ENCODE peak calls at places on chromosome 9, in ten cellular contexts. C, O, H, Y, U, E, G, I, P and J are unnamed samples.

GRCh38 chr9:122403381-122404002 is 32.7 kb downstream of the PTGS1 start:
- DNase-seq in Y (no peak), I (no peak), E (no peak), C (no peak), U (no peak), P (no peak), H (peak; percentile 29), G (no peak), O (no peak), J (no peak)

GRCh38 chr9:21331676-21332402 is 3.4 kb downstream of the KLHL9 start:
- DNase-seq in Y (no peak), P (no peak), O (no peak), C (no peak), I (no peak), U (no peak), H (no peak), G (no peak), E (no peak), J (no peak)

GRCh38 chr9:19689324-19690087 is 99.3 kb downstream of the SLC24A2 start:
- DNase-seq in E (no peak), U (no peak), O (no peak), G (no peak), Y (no peak), C (no peak), I (no peak), P (no peak), H (no peak), J (no peak)

GRCh38 chr9:26863074-26863473 is 29.5 kb downstream of the CAAP1 start:
- DNase-seq in U (no peak), Y (no peak), I (peak; percentile 19), E (no peak), P (no peak), H (no peak), G (peak; percentile 20), O (no peak), C (no peak), J (no peak)

GRCh38 chr9:35686222-35687203 is 3.2 kb downstream of the TPM2 start:
- DNase-seq in I (no peak), G (no peak), H (no peak), Y (no peak), U (no peak), P (no peak), O (no peak), E (no peak), C (no peak), J (no peak)

GRCh38 chr9:69748304-69748703 is 11.5 kb downstream of the PTAR1 start:
- DNase-seq in P (no peak), E (no peak), C (no peak), H (no peak), G (no peak), I (peak; percentile 22), Y (no peak), U (no peak), O (no peak), J (no peak)

GRCh38 chr9:37466037-37466709 is 923 bp upstream of the ZBTB5 start:
- DNase-seq in I (peak; percentile 86), U (peak; percentile 72), P (no peak), Y (peak; percentile 95), C (peak; percentile 15), H (no peak), E (peak; percentile 50), G (peak; percentile 55), O (no peak), J (peak; percentile 34)

GRCh38 chr9:130830199-130830598 is 4.9 kb upstream of the ABL1 start:
- DNase-seq in H (no peak), O (no peak), P (no peak), G (no peak), E (no peak), U (no peak), I (no peak), C (no peak), Y (no peak), J (no peak)

GRCh38 chr9:76599970-76600369 is 141.0 kb downstream of the GCNT1 start:
- DNase-seq in I (no peak), C (no peak), U (no peak), E (no peak), G (no peak), H (no peak), O (no peak), Y (no peak), P (no peak), J (no peak)

GRCh38 chr9:14591411-14591810 is 101.8 kb downstream of the ZDHHC21 start:
- DNase-seq in O (no peak), Y (no peak), C (no peak), E (no peak), G (no peak), U (no peak), I (no peak), P (no peak), H (no peak), J (no peak)

GRCh38 chr9:98890256-98890655 is 53.5 kb upstream of the COL15A1 start:
- DNase-seq in I (no peak), P (no peak), H (no peak), E (no peak), U (no peak), C (no peak), Y (no peak), O (no peak), G (no peak), J (no peak)

GRCh38 chr9:124133752-124134151 is 122.2 kb downstream of the LHX2 start:
- DNase-seq in G (no peak), Y (peak; percentile 29), I (peak; percentile 46), C (no peak), O (no peak), P (no peak), E (peak; percentile 62), U (peak; percentile 53), H (no peak), J (no peak)

GRCh38 chr9:89768650-89769071 is 163.8 kb downstream of the GADD45G start:
- DNase-seq in P (no peak), C (no peak), O (no peak), I (no peak), Y (no peak), G (no peak), H (no peak), E (no peak), U (no peak), J (no peak)

GRCh38 chr9:27078685-27079084 is 30.3 kb upstream of the TEK start:
- DNase-seq in G (no peak), H (no peak), E (peak; percentile 37), P (no peak), U (no peak), O (no peak), C (no peak), I (no peak), Y (no peak), J (no peak)

GRCh38 chr9:120138955-120139354 is 441.0 kb downstream of the CDK5RAP2 start:
- DNase-seq in Y (no peak), O (no peak), H (no peak), P (no peak), I (no peak), U (no peak), E (no peak), C (no peak), G (no peak), J (no peak)

GRCh38 chr9:73132034-73132776 is 19.5 kb upstream of the ANXA1 start:
- DNase-seq in C (peak; percentile 82), U (peak; percentile 14), O (peak; percentile 16), H (no peak), Y (peak; percentile 69), G (no peak), E (peak; percentile 93), I (peak; percentile 80), P (peak; percentile 9), J (peak; percentile 82)

GRCh38 chr9:134442486-134443168 is 116.4 kb downstream of the RXRA start:
- DNase-seq in U (no peak), G (no peak), O (no peak), E (peak; percentile 40), I (no peak), C (no peak), H (no peak), P (no peak), Y (peak; percentile 66), J (no peak)

GRCh38 chr9:6640268-6641072 is 5.1 kb downstream of the GLDC start:
- DNase-seq in H (no peak), U (no peak), E (no peak), C (no peak), O (no peak), Y (no peak), I (no peak), G (no peak), P (no peak), J (no peak)

GRCh38 chr9:133558191-133559126 is 24.0 kb downstream of the ADAMTSL2 start:
- DNase-seq in O (no peak), I (peak; percentile 38), Y (peak; percentile 59), C (no peak), H (peak; percentile 31), P (peak; percentile 89), E (no peak), G (no peak), U (no peak), J (no peak)

GRCh38 chr9:105246656-105247162 is 2.3 kb downstream of the SLC44A1 start:
- DNase-seq in O (no peak), G (no peak), Y (no peak), I (no peak), C (no peak), H (no peak), U (no peak), E (no peak), P (no peak), J (no peak)

GRCh38 chr9:94517254-94517653 is 37.6 kb upstream of the PCAT7 start:
- DNase-seq in I (no peak), H (no peak), O (no peak), E (no peak), Y (no peak), P (no peak), U (no peak), C (no peak), G (no peak), J (no peak)

GRCh38 chr9:18786936-18787658 is 245.9 kb downstream of the SAXO1 start:
- DNase-seq in U (no peak), I (no peak), C (no peak), E (no peak), H (no peak), P (no peak), Y (no peak), O (no peak), G (no peak), J (no peak)

GRCh38 chr9:124007157-124007460 is 4.5 kb upstream of the LHX2 start:
- DNase-seq in C (no peak), G (no peak), Y (no peak), I (no peak), U (no peak), E (no peak), H (no peak), O (no peak), P (no peak), J (no peak)

GRCh38 chr9:2231831-2232230 is 216.7 kb downstream of the SMARCA2 start:
- DNase-seq in E (no peak), P (no peak), I (no peak), O (no peak), U (no peak), H (peak; percentile 34), C (no peak), Y (no peak), G (no peak), J (no peak)

GRCh38 chr9:124932355-124932754 is 8.5 kb downstream of the GOLGA1 start:
- DNase-seq in E (no peak), P (no peak), Y (no peak), U (no peak), C (no peak), H (no peak), I (no peak), G (no peak), O (no peak), J (no peak)

GRCh38 chr9:31304576-31304975 is 1079.9 kb upstream of the ACO1 start:
- DNase-seq in U (no peak), G (no peak), E (peak; percentile 56), C (no peak), O (no peak), H (no peak), P (no peak), I (peak; percentile 63), Y (no peak), J (no peak)

GRCh38 chr9:96048116-96048953 is 172.8 kb downstream of the ERCC6L2 start:
- DNase-seq in U (no peak), G (no peak), O (no peak), Y (peak; percentile 87), C (no peak), I (no peak), H (no peak), P (no peak), E (no peak), J (no peak)

GRCh38 chr9:21788752-21789151 is 13.7 kb upstream of the MTAP start:
- DNase-seq in O (no peak), Y (no peak), I (no peak), P (no peak), U (no peak), E (peak; percentile 91), G (no peak), C (no peak), H (no peak), J (no peak)